ENCODE peak calls at places on chromosomes 7 and 10, in six cellular contexts. One of them, this sample, is unnamed.

GRCh38 chr7:112414855-112415490 is 35.3 kb upstream of the IFRD1 start:
- DNase-seq in tibial artery: no peak
- DNase-seq in HCT116: peak
- DNase-seq in AG04449: no peak
- DNase-seq in GM12865: peak
- DNase-seq in fibroblast of the aortic adventitia: peak
- DNase-seq in this sample: peak

GRCh38 chr7:116546916-116547315 is 22.1 kb downstream of the CAV1 start:
- DNase-seq in AG04449: no peak
- DNase-seq in HCT116: no peak
- DNase-seq in GM12865: no peak
- DNase-seq in tibial artery: no peak
- DNase-seq in fibroblast of the aortic adventitia: no peak
- DNase-seq in this sample: no peak

GRCh38 chr7:122507591-122507990 is 191.3 kb downstream of the RNF133 start:
- DNase-seq in tibial artery: no peak
- DNase-seq in AG04449: no peak
- DNase-seq in fibroblast of the aortic adventitia: no peak
- DNase-seq in HCT116: no peak
- DNase-seq in GM12865: no peak
- DNase-seq in this sample: no peak

GRCh38 chr10:126017961-126018560 is 121.7 kb downstream of the FANK1 start:
- DNase-seq in tibial artery: no peak
- DNase-seq in GM12865: no peak
- DNase-seq in AG04449: no peak
- DNase-seq in fibroblast of the aortic adventitia: peak
- DNase-seq in HCT116: no peak
- DNase-seq in this sample: no peak

GRCh38 chr10:117418121-117418520 is 42.9 kb upstream of the PDZD8 start:
- DNase-seq in tibial artery: no peak
- DNase-seq in AG04449: no peak
- DNase-seq in HCT116: no peak
- DNase-seq in GM12865: no peak
- DNase-seq in fibroblast of the aortic adventitia: no peak
- DNase-seq in this sample: no peak

GRCh38 chr10:80164596-80164995 is 32.1 kb downstream of the PLAC9 start:
- DNase-seq in GM12865: no peak
- DNase-seq in AG04449: no peak
- DNase-seq in HCT116: no peak
- DNase-seq in tibial artery: no peak
- DNase-seq in fibroblast of the aortic adventitia: no peak
- DNase-seq in this sample: no peak

GRCh38 chr7:133139350-133139749 is 57.5 kb upstream of the CHCHD3 start:
- DNase-seq in HCT116: peak
- DNase-seq in GM12865: peak
- DNase-seq in tibial artery: no peak
- DNase-seq in AG04449: no peak
- DNase-seq in fibroblast of the aortic adventitia: peak
- DNase-seq in this sample: peak

GRCh38 chr7:86469680-86470295 is 173.9 kb upstream of the GRM3 start:
- DNase-seq in tibial artery: peak
- DNase-seq in AG04449: no peak
- DNase-seq in GM12865: peak
- DNase-seq in fibroblast of the aortic adventitia: peak
- DNase-seq in HCT116: peak
- DNase-seq in this sample: peak

GRCh38 chr10:98642281-98642680 is 195.5 kb upstream of the HPS1 start:
- DNase-seq in GM12865: no peak
- DNase-seq in fibroblast of the aortic adventitia: no peak
- DNase-seq in HCT116: no peak
- DNase-seq in AG04449: no peak
- DNase-seq in tibial artery: no peak
- DNase-seq in this sample: no peak

GRCh38 chr7:96304573-96304972 is 17.3 kb downstream of the SLC25A13 start:
- DNase-seq in fibroblast of the aortic adventitia: no peak
- DNase-seq in HCT116: no peak
- DNase-seq in tibial artery: no peak
- DNase-seq in AG04449: no peak
- DNase-seq in GM12865: no peak
- DNase-seq in this sample: no peak

GRCh38 chr7:99409192-99409572 is 413 bp downstream of the BUD31 start:
- DNase-seq in HCT116: no peak
- DNase-seq in tibial artery: no peak
- DNase-seq in AG04449: no peak
- DNase-seq in fibroblast of the aortic adventitia: no peak
- DNase-seq in GM12865: no peak
- DNase-seq in this sample: no peak

GRCh38 chr10:71933651-71934050 is 30.5 kb upstream of the CHST3 start:
- DNase-seq in GM12865: peak
- DNase-seq in HCT116: no peak
- DNase-seq in tibial artery: no peak
- DNase-seq in AG04449: no peak
- DNase-seq in fibroblast of the aortic adventitia: no peak
- DNase-seq in this sample: no peak

GRCh38 chr10:113980408-113981087 is 63.1 kb upstream of the ADRB1 start:
- DNase-seq in HCT116: no peak
- DNase-seq in AG04449: no peak
- DNase-seq in GM12865: no peak
- DNase-seq in fibroblast of the aortic adventitia: no peak
- DNase-seq in tibial artery: no peak
- DNase-seq in this sample: no peak

GRCh38 chr10:89426230-89426868 is 12.0 kb downstream of the IFIT5 start:
- DNase-seq in tibial artery: no peak
- DNase-seq in AG04449: no peak
- DNase-seq in HCT116: no peak
- DNase-seq in GM12865: peak
- DNase-seq in fibroblast of the aortic adventitia: peak
- DNase-seq in this sample: peak

GRCh38 chr10:50510517-50511473 is 113.0 kb downstream of the SGMS1 start:
- DNase-seq in tibial artery: no peak
- DNase-seq in GM12865: peak
- DNase-seq in AG04449: no peak
- DNase-seq in HCT116: no peak
- DNase-seq in fibroblast of the aortic adventitia: no peak
- DNase-seq in this sample: peak

GRCh38 chr10:5953676-5954075 is 23.7 kb downstream of the IL15RA start:
- DNase-seq in GM12865: no peak
- DNase-seq in HCT116: no peak
- DNase-seq in AG04449: no peak
- DNase-seq in tibial artery: no peak
- DNase-seq in fibroblast of the aortic adventitia: no peak
- DNase-seq in this sample: no peak

GRCh38 chr7:98993024-98993897 is 114.9 kb downstream of the TRRAP start:
- DNase-seq in fibroblast of the aortic adventitia: no peak
- DNase-seq in HCT116: no peak
- DNase-seq in tibial artery: no peak
- DNase-seq in GM12865: no peak
- DNase-seq in AG04449: no peak
- DNase-seq in this sample: no peak

GRCh38 chr7:158558816-158559215 is 28.8 kb downstream of the PTPRN2 start:
- DNase-seq in GM12865: no peak
- DNase-seq in AG04449: no peak
- DNase-seq in fibroblast of the aortic adventitia: no peak
- DNase-seq in HCT116: no peak
- DNase-seq in tibial artery: no peak
- DNase-seq in this sample: no peak

GRCh38 chr10:35328404-35329037 is 7.8 kb upstream of the CCNY start:
- DNase-seq in fibroblast of the aortic adventitia: peak
- DNase-seq in GM12865: no peak
- DNase-seq in AG04449: peak
- DNase-seq in tibial artery: no peak
- DNase-seq in HCT116: no peak
- DNase-seq in this sample: no peak

GRCh38 chr10:34280599-34281374 is 534.3 kb downstream of the PARD3 start:
- DNase-seq in GM12865: no peak
- DNase-seq in fibroblast of the aortic adventitia: peak
- DNase-seq in AG04449: peak
- DNase-seq in HCT116: no peak
- DNase-seq in tibial artery: peak
- DNase-seq in this sample: no peak

GRCh38 chr7:44576228-44576627 is 2.5 kb upstream of the DDX56 start:
- DNase-seq in AG04449: no peak
- DNase-seq in tibial artery: no peak
- DNase-seq in GM12865: no peak
- DNase-seq in fibroblast of the aortic adventitia: no peak
- DNase-seq in HCT116: no peak
- DNase-seq in this sample: no peak

GRCh38 chr7:117750612-117751563 is 122.4 kb downstream of the CTTNBP2 start:
- DNase-seq in tibial artery: no peak
- DNase-seq in fibroblast of the aortic adventitia: peak
- DNase-seq in GM12865: peak
- DNase-seq in HCT116: no peak
- DNase-seq in AG04449: no peak
- DNase-seq in this sample: no peak

GRCh38 chr10:7702288-7702812 is 766 bp upstream of the ITIH2 start:
- DNase-seq in AG04449: no peak
- DNase-seq in tibial artery: no peak
- DNase-seq in GM12865: no peak
- DNase-seq in fibroblast of the aortic adventitia: no peak
- DNase-seq in HCT116: no peak
- DNase-seq in this sample: no peak

GRCh38 chr7:158729646-158730382 is 25.2 kb upstream of the NCAPG2 start:
- DNase-seq in fibroblast of the aortic adventitia: no peak
- DNase-seq in GM12865: no peak
- DNase-seq in HCT116: no peak
- DNase-seq in tibial artery: no peak
- DNase-seq in AG04449: no peak
- DNase-seq in this sample: no peak

GRCh38 chr10:69906425-69906824 is 104.7 kb downstream of the COL13A1 start:
- DNase-seq in fibroblast of the aortic adventitia: no peak
- DNase-seq in HCT116: no peak
- DNase-seq in tibial artery: no peak
- DNase-seq in GM12865: peak
- DNase-seq in AG04449: no peak
- DNase-seq in this sample: no peak

GRCh38 chr10:61870521-61870895 is 31.0 kb upstream of the ARID5B start:
- DNase-seq in HCT116: no peak
- DNase-seq in AG04449: no peak
- DNase-seq in tibial artery: no peak
- DNase-seq in fibroblast of the aortic adventitia: no peak
- DNase-seq in GM12865: no peak
- DNase-seq in this sample: no peak
- TF ChIP-seq CTCF in HCT116: no peak
- TF ChIP-seq CTCF in AG04449: no peak
- TF ChIP-seq CTCF in tibial artery: no peak
- TF ChIP-seq CTCF in fibroblast of the aortic adventitia: no peak
- TF ChIP-seq CTCF in GM12865: no peak
- TF ChIP-seq CTCF in this sample: no peak

DNA sequence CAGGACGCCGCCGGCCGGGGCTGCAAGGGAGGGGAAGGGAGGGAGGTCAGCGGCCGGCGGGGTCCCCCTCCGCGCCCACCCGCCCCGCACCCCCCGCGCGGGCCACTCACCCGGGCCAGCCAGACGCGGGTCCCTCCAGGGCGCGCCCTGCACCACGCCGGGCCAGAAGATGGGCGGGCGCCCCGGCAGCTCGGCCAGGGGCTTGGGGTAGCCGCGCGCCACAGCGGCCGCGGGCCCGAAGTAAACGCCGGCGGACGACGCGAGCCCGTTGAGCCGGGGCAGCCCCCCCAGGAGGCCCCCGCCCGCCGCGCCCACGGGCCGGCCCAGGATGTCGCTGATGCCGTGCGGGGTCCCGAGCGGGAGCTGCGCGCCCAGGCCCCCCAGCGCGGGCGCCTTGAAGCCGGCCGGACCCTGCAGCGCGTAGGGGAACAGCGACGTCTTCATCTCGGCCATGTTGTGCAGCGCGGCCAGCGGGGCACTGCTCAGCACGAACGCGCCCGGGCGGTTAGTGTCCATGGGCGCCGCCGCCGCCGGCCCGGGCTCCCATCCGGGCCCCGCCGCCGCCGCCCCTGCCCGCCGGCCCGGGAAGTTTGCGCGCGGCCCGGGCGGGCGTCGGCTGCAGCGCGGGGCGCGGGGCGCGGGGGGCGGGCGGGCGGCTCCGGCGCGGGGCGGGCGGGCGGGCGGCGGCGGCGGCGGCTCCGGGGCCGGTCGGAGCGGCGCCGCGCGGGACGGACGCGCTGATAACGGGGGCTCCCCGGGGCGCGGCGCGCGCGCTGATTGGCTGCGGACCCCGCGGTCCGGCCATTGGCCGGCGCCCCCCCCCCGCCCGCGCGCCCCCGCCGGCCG is at the start of gene NKX6-2:
- DNase-seq in fibroblast of the aortic adventitia: no peak
- DNase-seq in tibial artery: no peak
- DNase-seq in GM12865: no peak
- DNase-seq in AG04449: no peak
- DNase-seq in HCT116: no peak
- DNase-seq in this sample: no peak
- H3K4me3 ChIP-seq in fibroblast of the aortic adventitia: no peak
- H3K4me3 ChIP-seq in tibial artery: peak
- H3K4me3 ChIP-seq in GM12865: no peak
- H3K4me3 ChIP-seq in AG04449: no peak
- H3K4me3 ChIP-seq in HCT116: no peak
- H3K4me3 ChIP-seq in this sample: no peak

DNA sequence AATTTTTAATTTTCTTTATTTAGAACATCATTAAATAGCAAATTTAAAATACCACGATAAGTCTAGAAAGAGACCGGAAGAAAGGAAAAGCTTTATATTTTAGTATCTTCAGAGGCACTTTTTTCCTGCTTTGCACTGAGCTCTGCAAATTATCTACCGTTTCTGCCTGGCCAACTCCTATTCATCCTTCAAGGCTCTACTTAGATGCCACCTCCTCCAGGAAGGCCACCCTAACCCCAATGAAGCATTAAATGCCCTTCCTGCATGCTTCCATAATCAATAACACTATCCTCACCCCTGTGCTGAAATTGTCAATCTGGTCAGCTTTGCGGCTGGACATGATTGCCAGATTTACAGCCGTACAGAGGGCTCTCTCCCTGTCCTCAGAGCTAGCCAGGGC is 141.8 kb upstream of the CHST15 start:
- DNase-seq in HCT116: no peak
- DNase-seq in GM12865: no peak
- DNase-seq in fibroblast of the aortic adventitia: no peak
- DNase-seq in tibial artery: no peak
- DNase-seq in AG04449: no peak
- DNase-seq in this sample: no peak
- TF ChIP-seq CTCF in HCT116: no peak
- TF ChIP-seq CTCF in GM12865: no peak
- TF ChIP-seq CTCF in fibroblast of the aortic adventitia: no peak
- TF ChIP-seq CTCF in tibial artery: no peak
- TF ChIP-seq CTCF in AG04449: no peak
- TF ChIP-seq CTCF in this sample: no peak

DNA sequence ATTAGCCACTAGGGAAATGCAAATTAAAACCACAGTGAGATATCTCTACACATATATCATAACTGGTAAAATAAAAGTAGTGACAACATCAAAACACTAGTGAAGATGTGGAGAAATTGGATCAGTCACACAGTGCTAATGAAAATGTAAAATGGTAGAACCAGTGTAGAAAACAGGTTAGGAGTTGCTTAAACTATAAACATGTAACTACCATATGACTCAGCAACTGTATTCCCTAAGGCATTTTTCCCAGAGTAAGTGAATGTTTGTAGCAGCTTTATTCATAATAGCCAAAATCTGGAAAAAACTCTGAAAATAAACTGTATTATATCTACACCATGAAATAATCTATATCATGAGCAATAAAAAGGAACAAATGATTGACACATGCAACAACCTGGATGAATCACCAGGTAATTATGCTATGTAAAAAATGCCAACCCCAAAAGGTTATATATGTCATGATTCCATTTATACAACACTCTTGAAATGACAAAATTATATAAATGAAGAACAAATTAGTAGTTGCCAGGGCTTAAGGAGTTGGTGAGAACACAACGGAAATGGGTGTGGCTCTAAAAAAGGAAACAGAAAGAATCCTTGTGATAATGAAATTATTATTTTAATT is 22.8 kb downstream of the SLC25A40 start:
- DNase-seq in AG04449: no peak
- DNase-seq in fibroblast of the aortic adventitia: peak
- DNase-seq in HCT116: no peak
- DNase-seq in tibial artery: no peak
- DNase-seq in GM12865: no peak
- DNase-seq in this sample: no peak
- H3K4me3 ChIP-seq in AG04449: no peak
- H3K4me3 ChIP-seq in fibroblast of the aortic adventitia: no peak
- H3K4me3 ChIP-seq in HCT116: no peak
- H3K4me3 ChIP-seq in tibial artery: no peak
- H3K4me3 ChIP-seq in GM12865: no peak
- H3K4me3 ChIP-seq in this sample: no peak